ENCODE peak calls at places on chromosomes 12 and 14, in ten cellular contexts. F, G, W, B, U, H, P, O, S and C are unnamed samples.

GRCh38 chr12:102883204-102883799 is 33.7 kb downstream of the PAH start:
- DNase-seq in W (peak; percentile 58), P (peak; percentile 34), B (peak; percentile 74), F (peak; percentile 35), G (peak; percentile 48), U (peak; percentile 14), O (no peak), S (no peak), H (peak; percentile 46), C (peak; percentile 21)

GRCh38 chr12:22413592-22413991 is 79.1 kb upstream of the ST8SIA1 start:
- DNase-seq in S (no peak), B (no peak), F (no peak), G (no peak), U (no peak), O (no peak), P (no peak), W (no peak), H (no peak), C (no peak)

GRCh38 chr14:104504172-104504735 is 75.3 kb upstream of the C14orf180 start:
- DNase-seq in O (no peak), B (no peak), U (no peak), H (no peak), S (no peak), P (no peak), W (no peak), F (no peak), G (no peak), C (no peak)

GRCh38 chr12:109927622-109928021 is 27.5 kb downstream of the TCHP start:
- DNase-seq in H (peak; percentile 50), O (no peak), U (no peak), G (peak; percentile 44), W (peak; percentile 64), S (no peak), P (no peak), F (peak; percentile 47), B (peak; percentile 53), C (peak; percentile 60)

GRCh38 chr12:21149849-21150248 is 18.9 kb downstream of the SLCO1B1 start:
- DNase-seq in W (no peak), H (no peak), G (no peak), O (no peak), P (no peak), B (no peak), F (no peak), U (no peak), S (peak; percentile 33), C (no peak)

GRCh38 chr12:14257303-14257733 is 108.2 kb upstream of the ATF7IP start:
- DNase-seq in W (no peak), H (no peak), U (no peak), S (no peak), P (no peak), O (no peak), F (no peak), B (no peak), G (no peak), C (no peak)

GRCh38 chr12:51901881-51902280 is 5.4 kb upstream of the ACVRL1 start:
- DNase-seq in O (no peak), B (no peak), U (no peak), H (no peak), G (no peak), F (no peak), S (peak; percentile 42), W (no peak), P (no peak), C (no peak)

GRCh38 chr14:100440207-100440631 is 117.1 kb downstream of the SLC25A47 start:
- DNase-seq in P (peak; percentile 72), H (peak; percentile 51), W (peak; percentile 81), F (peak; percentile 82), U (peak; percentile 87), S (peak; percentile 79), O (no peak), B (peak; percentile 88), G (peak; percentile 73), C (no peak)

GRCh38 chr14:23209651-23210423 is 26.4 kb upstream of the SLC7A8 start:
- DNase-seq in B (no peak), P (no peak), G (no peak), O (no peak), F (no peak), W (no peak), U (no peak), S (no peak), H (no peak), C (no peak)

GRCh38 chr12:12032771-12033588 is 37.8 kb upstream of the BCL2L14 start:
- DNase-seq in P (peak; percentile 74), S (peak; percentile 87), G (peak; percentile 72), U (peak; percentile 84), B (peak; percentile 83), H (peak; percentile 76), F (peak; percentile 87), W (peak; percentile 90), O (peak; percentile 12), C (peak; percentile 40)

GRCh38 chr12:76449572-76449971 is 101.4 kb upstream of the BBS10 start:
- DNase-seq in H (no peak), P (no peak), B (no peak), O (no peak), W (peak; percentile 7), S (no peak), U (no peak), F (no peak), G (no peak), C (no peak)

GRCh38 chr12:76445469-76445868 is 97.3 kb upstream of the BBS10 start:
- DNase-seq in B (no peak), O (no peak), W (no peak), F (no peak), S (no peak), G (no peak), P (no peak), U (no peak), H (no peak), C (no peak)

GRCh38 chr12:76444408-76444984 is 96.3 kb upstream of the BBS10 start:
- DNase-seq in W (no peak), U (no peak), O (no peak), F (no peak), H (no peak), P (no peak), G (no peak), B (no peak), S (no peak), C (no peak)

GRCh38 chr12:76449993-76450392 is 101.8 kb upstream of the BBS10 start:
- DNase-seq in H (no peak), U (no peak), B (no peak), G (no peak), F (no peak), O (no peak), P (no peak), S (no peak), W (no peak), C (no peak)

DNA sequence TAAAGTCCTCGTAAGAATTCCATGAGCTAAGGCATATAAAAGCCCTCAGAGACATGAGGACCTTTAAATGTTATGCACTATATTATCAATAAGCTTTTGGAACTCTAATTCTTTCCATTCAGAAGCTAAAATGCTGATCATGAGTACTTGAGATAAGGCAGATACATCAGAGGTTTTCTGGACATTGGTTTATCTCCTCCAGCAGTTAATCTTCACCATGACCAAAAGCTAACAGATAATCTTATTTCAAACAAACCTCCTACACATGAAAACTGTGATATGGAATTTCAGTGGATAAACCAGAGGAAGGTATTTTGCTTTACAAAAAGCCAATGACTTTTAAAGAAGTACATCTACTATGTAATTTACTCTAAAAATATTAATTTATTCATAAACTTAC is 97.9 kb upstream of the BBS10 start:
- DNase-seq in O (no peak), B (no peak), H (no peak), P (no peak), W (no peak), S (no peak), U (no peak), F (no peak), G (no peak), C (no peak)
- TF ChIP-seq POLR2A in O (no peak), B (no peak), H (no peak), P (no peak), W (no peak), S (no peak), U (no peak), F (no peak), G (no peak), C (no peak)

GRCh38 chr12:116737774-116738657 is at the start of the genes RNFT2 and SPRING1:
- DNase-seq in S (peak; percentile 100), B (peak; percentile 99), G (peak; percentile 98), P (peak; percentile 100), U (peak; percentile 99), H (peak; percentile 100), W (peak; percentile 99), O (peak; percentile 96), F (peak; percentile 99), C (peak; percentile 99)
- TF ChIP-seq POLR2A in S (no peak), B (peak; percentile 58), G (peak; percentile 64), P (peak; percentile 94), U (peak; percentile 84), H (peak; percentile 56), W (peak; percentile 95), O (peak; percentile 67), F (peak; percentile 58), C (peak; percentile 93)

DNA sequence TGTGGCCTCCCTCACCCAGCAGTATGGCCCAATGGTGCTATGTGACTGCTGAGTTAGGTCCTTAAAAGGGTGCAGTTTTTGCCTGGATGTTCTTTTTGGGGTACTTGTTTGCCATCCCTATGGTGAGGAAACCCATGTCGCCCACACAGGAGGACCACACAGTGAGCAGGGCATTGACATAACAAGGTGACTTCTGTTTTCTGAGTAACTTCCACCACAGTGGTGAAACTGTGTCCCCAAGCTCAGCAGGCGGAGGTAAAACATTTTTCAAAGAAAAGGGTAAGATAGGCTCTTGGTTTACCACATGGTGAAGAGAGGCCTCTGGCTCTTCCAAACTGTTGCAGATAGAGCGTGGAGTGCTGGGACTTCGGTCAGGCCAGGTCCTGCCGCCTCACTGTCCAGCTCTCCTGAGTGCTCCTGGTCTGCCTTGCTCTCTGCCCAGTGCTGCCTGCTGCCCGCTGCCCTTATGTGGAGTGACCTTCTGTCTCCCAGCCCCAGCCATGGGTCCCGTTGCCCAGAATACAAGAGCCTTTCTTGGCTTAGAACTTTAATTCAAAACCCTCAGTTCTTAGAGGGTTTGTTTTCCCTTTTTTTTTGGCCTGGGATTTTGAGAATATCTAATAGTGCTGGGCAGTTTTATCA is 54.0 kb downstream of the TRAF3 start:
- DNase-seq in B (no peak), H (no peak), P (no peak), O (no peak), G (no peak), S (no peak), U (no peak), F (no peak), W (no peak), C (no peak)
- TF ChIP-seq POLR2A in B (no peak), H (no peak), P (no peak), O (no peak), G (no peak), S (no peak), U (no peak), F (no peak), W (no peak), C (no peak)

GRCh38 chr14:67619446-67620216 is at the start of gene ARG2:
- DNase-seq in P (peak; percentile 97), U (peak; percentile 100), B (peak; percentile 100), F (peak; percentile 100), S (peak; percentile 98), O (peak; percentile 83), W (peak; percentile 96), G (peak; percentile 95), H (peak; percentile 87), C (peak; percentile 81)
- TF ChIP-seq POLR2A in P (peak; percentile 76), U (peak; percentile 92), B (peak; percentile 88), F (peak; percentile 86), S (peak; percentile 42), O (no peak), W (no peak), G (peak; percentile 86), H (no peak), C (no peak)